ENCODE peak calls at places on chromosome 21, in seven cellular contexts. One of them, this sample, is unnamed.

GRCh38 chr21:35578350-35578782 is 482.0 kb downstream of the SETD4 start:
- DNase-seq in SK-N-SH: no peak
- DNase-seq in HepG2: no peak
- DNase-seq in GM12892: no peak
- DNase-seq in H1: no peak
- DNase-seq in GM12878: no peak
- DNase-seq in K562: no peak
- DNase-seq in this sample: no peak

GRCh38 chr21:36104306-36105300 is 30.3 kb upstream of the CBR3 start:
- DNase-seq in H1: peak
- DNase-seq in GM12878: no peak
- DNase-seq in SK-N-SH: peak
- DNase-seq in GM12892: no peak
- DNase-seq in K562: peak
- DNase-seq in HepG2: no peak
- DNase-seq in this sample: no peak

GRCh38 chr21:35382696-35383095 is 333.6 kb upstream of the RUNX1 start:
- DNase-seq in SK-N-SH: no peak
- DNase-seq in H1: no peak
- DNase-seq in GM12892: no peak
- DNase-seq in K562: no peak
- DNase-seq in HepG2: no peak
- DNase-seq in GM12878: no peak
- DNase-seq in this sample: no peak

GRCh38 chr21:16046625-16047340 is 317.0 kb downstream of the USP25 start:
- DNase-seq in GM12892: no peak
- DNase-seq in HepG2: no peak
- DNase-seq in K562: no peak
- DNase-seq in GM12878: no peak
- DNase-seq in H1: no peak
- DNase-seq in SK-N-SH: no peak
- DNase-seq in this sample: no peak

GRCh38 chr21:46045154-46045553 is 52.8 kb upstream of the COL6A2 start:
- DNase-seq in GM12892: no peak
- DNase-seq in HepG2: no peak
- DNase-seq in K562: no peak
- DNase-seq in H1: no peak
- DNase-seq in SK-N-SH: no peak
- DNase-seq in GM12878: no peak
- DNase-seq in this sample: no peak

GRCh38 chr21:43694437-43695079 is 24.4 kb upstream of the PDXK start:
- DNase-seq in K562: no peak
- DNase-seq in HepG2: no peak
- DNase-seq in GM12892: no peak
- DNase-seq in H1: no peak
- DNase-seq in GM12878: no peak
- DNase-seq in SK-N-SH: no peak
- DNase-seq in this sample: no peak

GRCh38 chr21:33189237-33189636 is 40.5 kb upstream of the IFNAR2 start:
- DNase-seq in GM12878: no peak
- DNase-seq in GM12892: no peak
- DNase-seq in SK-N-SH: no peak
- DNase-seq in K562: no peak
- DNase-seq in HepG2: no peak
- DNase-seq in H1: no peak
- DNase-seq in this sample: no peak

GRCh38 chr21:38954450-38955059 is 148.8 kb downstream of the ETS2 start:
- DNase-seq in GM12878: no peak
- DNase-seq in H1: no peak
- DNase-seq in HepG2: no peak
- DNase-seq in K562: no peak
- DNase-seq in GM12892: no peak
- DNase-seq in SK-N-SH: no peak
- DNase-seq in this sample: no peak

GRCh38 chr21:16070207-16070651 is 340.4 kb downstream of the USP25 start:
- DNase-seq in HepG2: no peak
- DNase-seq in H1: no peak
- DNase-seq in GM12878: no peak
- DNase-seq in K562: no peak
- DNase-seq in GM12892: no peak
- DNase-seq in SK-N-SH: peak
- DNase-seq in this sample: no peak

GRCh38 chr21:36460866-36461265 is 19.1 kb downstream of the CLDN14 start:
- DNase-seq in H1: no peak
- DNase-seq in GM12878: no peak
- DNase-seq in K562: no peak
- DNase-seq in GM12892: no peak
- DNase-seq in SK-N-SH: no peak
- DNase-seq in HepG2: no peak
- DNase-seq in this sample: no peak

GRCh38 chr21:46141767-46142580 is 13.4 kb downstream of the FTCD start:
- DNase-seq in GM12892: no peak
- DNase-seq in GM12878: no peak
- DNase-seq in HepG2: no peak
- DNase-seq in H1: no peak
- DNase-seq in K562: no peak
- DNase-seq in SK-N-SH: no peak
- DNase-seq in this sample: no peak

GRCh38 chr21:15947707-15948106 is 217.9 kb downstream of the USP25 start:
- DNase-seq in SK-N-SH: no peak
- DNase-seq in K562: no peak
- DNase-seq in HepG2: no peak
- DNase-seq in GM12892: no peak
- DNase-seq in GM12878: no peak
- DNase-seq in H1: no peak
- DNase-seq in this sample: no peak

GRCh38 chr21:46052703-46053651 is 44.9 kb upstream of the COL6A2 start:
- DNase-seq in SK-N-SH: no peak
- DNase-seq in K562: no peak
- DNase-seq in GM12878: no peak
- DNase-seq in H1: no peak
- DNase-seq in HepG2: no peak
- DNase-seq in GM12892: no peak
- DNase-seq in this sample: no peak

GRCh38 chr21:17463441-17463840 is 49.4 kb upstream of the CXADR start:
- DNase-seq in HepG2: peak
- DNase-seq in H1: no peak
- DNase-seq in K562: no peak
- DNase-seq in SK-N-SH: no peak
- DNase-seq in GM12892: no peak
- DNase-seq in GM12878: no peak
- DNase-seq in this sample: no peak

GRCh38 chr21:33362044-33362555 is 37.3 kb downstream of the IFNAR1 start:
- DNase-seq in HepG2: no peak
- DNase-seq in GM12878: no peak
- DNase-seq in H1: peak
- DNase-seq in GM12892: no peak
- DNase-seq in K562: no peak
- DNase-seq in SK-N-SH: no peak
- DNase-seq in this sample: no peak

GRCh38 chr21:43812139-43812821 is 22.9 kb downstream of the RRP1 start:
- DNase-seq in H1: no peak
- DNase-seq in GM12892: no peak
- DNase-seq in HepG2: peak
- DNase-seq in K562: no peak
- DNase-seq in SK-N-SH: no peak
- DNase-seq in GM12878: no peak
- DNase-seq in this sample: no peak

GRCh38 chr21:43961382-43961909 is 50.7 kb upstream of the TRAPPC10 start:
- DNase-seq in SK-N-SH: no peak
- DNase-seq in H1: no peak
- DNase-seq in GM12878: no peak
- DNase-seq in HepG2: no peak
- DNase-seq in GM12892: no peak
- DNase-seq in K562: no peak
- DNase-seq in this sample: no peak

GRCh38 chr21:28671549-28672195 is 321.0 kb downstream of the LTN1 start:
- DNase-seq in GM12892: no peak
- DNase-seq in SK-N-SH: no peak
- DNase-seq in H1: no peak
- DNase-seq in K562: no peak
- DNase-seq in HepG2: no peak
- DNase-seq in GM12878: no peak
- DNase-seq in this sample: no peak

GRCh38 chr21:45344576-45344975 is 56.9 kb upstream of the POFUT2 start:
- DNase-seq in H1: no peak
- DNase-seq in SK-N-SH: no peak
- DNase-seq in GM12878: no peak
- DNase-seq in HepG2: no peak
- DNase-seq in K562: no peak
- DNase-seq in GM12892: no peak
- DNase-seq in this sample: no peak

GRCh38 chr21:35579520-35580293 is 480.6 kb downstream of the SETD4 start:
- DNase-seq in SK-N-SH: no peak
- DNase-seq in K562: no peak
- DNase-seq in H1: no peak
- DNase-seq in GM12878: no peak
- DNase-seq in HepG2: no peak
- DNase-seq in GM12892: no peak
- DNase-seq in this sample: no peak

GRCh38 chr21:36615274-36615964 is 83.5 kb upstream of the SIM2 start:
- DNase-seq in K562: no peak
- DNase-seq in GM12892: no peak
- DNase-seq in HepG2: peak
- DNase-seq in GM12878: no peak
- DNase-seq in H1: no peak
- DNase-seq in SK-N-SH: no peak
- DNase-seq in this sample: no peak

GRCh38 chr21:36791150-36791549 is 92.2 kb downstream of the SIM2 start:
- DNase-seq in GM12892: no peak
- DNase-seq in SK-N-SH: no peak
- DNase-seq in GM12878: no peak
- DNase-seq in HepG2: no peak
- DNase-seq in K562: no peak
- DNase-seq in H1: no peak
- DNase-seq in this sample: no peak

GRCh38 chr21:27108228-27108627 is 141.3 kb upstream of the ADAMTS5 start:
- DNase-seq in H1: no peak
- DNase-seq in GM12878: no peak
- DNase-seq in GM12892: no peak
- DNase-seq in K562: no peak
- DNase-seq in SK-N-SH: peak
- DNase-seq in HepG2: no peak
- DNase-seq in this sample: no peak

GRCh38 chr21:27101533-27101932 is 134.6 kb upstream of the ADAMTS5 start:
- DNase-seq in SK-N-SH: no peak
- DNase-seq in GM12878: no peak
- DNase-seq in K562: no peak
- DNase-seq in H1: no peak
- DNase-seq in HepG2: no peak
- DNase-seq in GM12892: no peak
- DNase-seq in this sample: no peak

GRCh38 chr21:27104749-27105439 is 138.0 kb upstream of the ADAMTS5 start:
- DNase-seq in HepG2: no peak
- DNase-seq in K562: no peak
- DNase-seq in SK-N-SH: no peak
- DNase-seq in H1: no peak
- DNase-seq in GM12892: no peak
- DNase-seq in GM12878: no peak
- DNase-seq in this sample: no peak
- TF ChIP-seq TAF1 in HepG2: no peak
- TF ChIP-seq TAF1 in K562: no peak
- TF ChIP-seq TAF1 in SK-N-SH: no peak
- TF ChIP-seq TAF1 in H1: no peak
- TF ChIP-seq TAF1 in GM12892: no peak
- TF ChIP-seq TAF1 in GM12878: no peak
- TF ChIP-seq TAF1 in this sample: no peak

DNA sequence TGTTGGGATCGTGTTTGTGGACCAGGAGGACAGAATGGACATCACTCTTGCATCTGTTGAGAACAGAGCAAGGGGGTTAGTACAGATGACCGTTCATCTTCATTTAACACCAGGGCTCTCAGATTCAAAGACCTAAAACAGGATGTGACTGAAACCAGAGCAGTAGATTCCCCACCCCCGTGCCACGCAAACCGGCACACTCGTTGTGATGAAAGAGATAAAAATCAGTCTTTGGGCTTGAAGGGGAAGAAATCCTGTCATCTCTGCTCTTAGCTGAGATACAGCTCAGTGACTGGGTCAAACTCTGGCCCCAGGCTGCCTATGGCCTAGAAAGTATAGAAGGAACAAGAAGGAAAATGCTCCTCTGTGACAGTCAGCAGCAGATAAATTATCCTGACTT is 146.2 kb upstream of the KRTAP19-8 start:
- DNase-seq in H1: no peak
- DNase-seq in SK-N-SH: peak
- DNase-seq in GM12878: no peak
- DNase-seq in GM12892: no peak
- DNase-seq in HepG2: no peak
- DNase-seq in K562: no peak
- DNase-seq in this sample: no peak
- TF ChIP-seq TAF1 in H1: no peak
- TF ChIP-seq TAF1 in SK-N-SH: no peak
- TF ChIP-seq TAF1 in GM12878: no peak
- TF ChIP-seq TAF1 in GM12892: no peak
- TF ChIP-seq TAF1 in HepG2: no peak
- TF ChIP-seq TAF1 in K562: no peak
- TF ChIP-seq TAF1 in this sample: no peak

GRCh38 chr21:31671146-31671716 is 11.7 kb downstream of the SOD1 start:
- DNase-seq in K562: no peak
- DNase-seq in SK-N-SH: no peak
- DNase-seq in H1: no peak
- DNase-seq in GM12892: no peak
- DNase-seq in GM12878: no peak
- DNase-seq in HepG2: no peak
- DNase-seq in this sample: no peak
- TF ChIP-seq TAF1 in K562: no peak
- TF ChIP-seq TAF1 in SK-N-SH: no peak
- TF ChIP-seq TAF1 in H1: no peak
- TF ChIP-seq TAF1 in GM12892: no peak
- TF ChIP-seq TAF1 in GM12878: no peak
- TF ChIP-seq TAF1 in HepG2: no peak
- TF ChIP-seq TAF1 in this sample: no peak

DNA sequence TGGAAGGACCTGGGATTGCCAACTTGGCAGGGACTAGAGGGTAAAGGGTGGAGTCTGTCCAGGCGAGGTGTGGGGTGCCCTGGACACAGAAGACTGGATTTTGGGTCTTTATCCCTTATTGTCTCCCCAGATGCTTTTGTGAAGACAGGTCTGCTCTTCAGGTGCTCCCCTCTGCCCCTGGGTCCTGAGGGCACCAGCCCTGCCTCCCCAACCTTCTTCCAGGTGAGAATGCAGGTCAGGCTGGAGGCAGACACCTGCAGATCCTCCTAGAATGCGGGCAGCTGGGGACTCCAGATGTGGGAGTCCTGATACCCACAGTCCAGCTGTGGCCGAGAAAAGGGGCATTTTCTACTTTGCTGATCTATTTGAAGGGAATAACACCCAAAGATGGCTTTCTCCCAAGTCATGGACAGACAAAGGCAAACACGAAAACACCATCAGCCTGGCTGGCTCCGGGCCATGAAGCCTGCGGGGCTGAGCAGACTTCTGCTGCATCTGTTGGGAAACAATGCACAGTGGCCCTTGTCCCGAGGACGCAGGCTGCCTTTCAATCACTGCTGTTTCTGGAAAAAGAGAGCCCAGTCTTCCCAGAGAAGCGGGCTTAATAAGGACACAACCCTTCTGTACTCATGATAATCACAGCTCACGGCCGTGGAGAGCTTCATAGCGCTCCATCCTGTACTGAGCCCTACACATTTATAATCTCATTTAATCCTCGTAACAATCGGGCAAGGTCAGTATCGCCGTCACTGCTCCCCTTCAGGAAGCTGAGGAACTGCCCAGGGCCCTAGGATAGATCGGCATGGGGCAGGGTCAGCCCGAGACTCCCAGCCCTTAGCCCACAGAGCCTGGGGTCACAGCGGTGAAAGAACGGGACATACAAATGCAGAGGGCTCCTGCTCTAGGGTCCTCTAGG is 62.0 kb upstream of the ABCG1 start:
- DNase-seq in SK-N-SH: peak
- DNase-seq in HepG2: no peak
- DNase-seq in H1: no peak
- DNase-seq in GM12892: no peak
- DNase-seq in GM12878: no peak
- DNase-seq in K562: no peak
- DNase-seq in this sample: no peak
- TF ChIP-seq TAF1 in SK-N-SH: no peak
- TF ChIP-seq TAF1 in HepG2: no peak
- TF ChIP-seq TAF1 in H1: no peak
- TF ChIP-seq TAF1 in GM12892: no peak
- TF ChIP-seq TAF1 in GM12878: no peak
- TF ChIP-seq TAF1 in K562: no peak
- TF ChIP-seq TAF1 in this sample: no peak